ENCODE peak calls at places on chromosome 7, in four cellular contexts. One of them, this sample, is unnamed.

GRCh38 chr7:85528581-85528980 is 341.7 kb upstream of the SEMA3D start:
- DNase-seq in lower lobe of right lung: no peak
- DNase-seq in activated T-helper 9 cell treated with anti-CD3 and anti-CD28 coated beads, Interleukin-2, amount 50 U/mL, for 16 hours: no peak
- DNase-seq in stimulated activated CD4-positive, alpha-beta T cell treated with anti-CD3 and anti-CD28 coated beads, Interleukin-2, amount 100 ng/mL, for 48 hours: no peak
- DNase-seq in this sample: no peak

GRCh38 chr7:34312624-34313023 is 345.4 kb upstream of the NPSR1 start:
- DNase-seq in stimulated activated CD4-positive, alpha-beta T cell treated with anti-CD3 and anti-CD28 coated beads, Interleukin-2, amount 100 ng/mL, for 48 hours: no peak
- DNase-seq in activated T-helper 9 cell treated with anti-CD3 and anti-CD28 coated beads, Interleukin-2, amount 50 U/mL, for 16 hours: no peak
- DNase-seq in lower lobe of right lung: no peak
- DNase-seq in this sample: no peak

GRCh38 chr7:134016223-134016941 is 110.8 kb upstream of the LRGUK start:
- DNase-seq in activated T-helper 9 cell treated with anti-CD3 and anti-CD28 coated beads, Interleukin-2, amount 50 U/mL, for 16 hours: no peak
- DNase-seq in stimulated activated CD4-positive, alpha-beta T cell treated with anti-CD3 and anti-CD28 coated beads, Interleukin-2, amount 100 ng/mL, for 48 hours: peak; percentile 3
- DNase-seq in lower lobe of right lung: no peak
- DNase-seq in this sample: no peak

GRCh38 chr7:139855498-139856270 is 26.6 kb downstream of the TBXAS1 start:
- DNase-seq in activated T-helper 9 cell treated with anti-CD3 and anti-CD28 coated beads, Interleukin-2, amount 50 U/mL, for 16 hours: no peak
- DNase-seq in stimulated activated CD4-positive, alpha-beta T cell treated with anti-CD3 and anti-CD28 coated beads, Interleukin-2, amount 100 ng/mL, for 48 hours: no peak
- DNase-seq in lower lobe of right lung: peak; percentile 47
- DNase-seq in this sample: no peak

GRCh38 chr7:158017226-158018060 is 570.2 kb downstream of the PTPRN2 start:
- DNase-seq in stimulated activated CD4-positive, alpha-beta T cell treated with anti-CD3 and anti-CD28 coated beads, Interleukin-2, amount 100 ng/mL, for 48 hours: no peak
- DNase-seq in activated T-helper 9 cell treated with anti-CD3 and anti-CD28 coated beads, Interleukin-2, amount 50 U/mL, for 16 hours: no peak
- DNase-seq in lower lobe of right lung: no peak
- DNase-seq in this sample: no peak

GRCh38 chr7:32088336-32088975 is 18.2 kb upstream of the PDE1C start:
- DNase-seq in lower lobe of right lung: no peak
- DNase-seq in activated T-helper 9 cell treated with anti-CD3 and anti-CD28 coated beads, Interleukin-2, amount 50 U/mL, for 16 hours: no peak
- DNase-seq in stimulated activated CD4-positive, alpha-beta T cell treated with anti-CD3 and anti-CD28 coated beads, Interleukin-2, amount 100 ng/mL, for 48 hours: no peak
- DNase-seq in this sample: no peak

GRCh38 chr7:24756545-24756988 is 697 bp downstream of the GSDME start:
- DNase-seq in lower lobe of right lung: no peak
- DNase-seq in stimulated activated CD4-positive, alpha-beta T cell treated with anti-CD3 and anti-CD28 coated beads, Interleukin-2, amount 100 ng/mL, for 48 hours: no peak
- DNase-seq in activated T-helper 9 cell treated with anti-CD3 and anti-CD28 coated beads, Interleukin-2, amount 50 U/mL, for 16 hours: no peak
- DNase-seq in this sample: no peak

GRCh38 chr7:157488326-157488725 is 151.5 kb downstream of the DNAJB6 start:
- DNase-seq in stimulated activated CD4-positive, alpha-beta T cell treated with anti-CD3 and anti-CD28 coated beads, Interleukin-2, amount 100 ng/mL, for 48 hours: no peak
- DNase-seq in lower lobe of right lung: no peak
- DNase-seq in activated T-helper 9 cell treated with anti-CD3 and anti-CD28 coated beads, Interleukin-2, amount 50 U/mL, for 16 hours: no peak
- DNase-seq in this sample: no peak

GRCh38 chr7:29955799-29956476 is 33.7 kb downstream of the SCRN1 start:
- DNase-seq in activated T-helper 9 cell treated with anti-CD3 and anti-CD28 coated beads, Interleukin-2, amount 50 U/mL, for 16 hours: no peak
- DNase-seq in stimulated activated CD4-positive, alpha-beta T cell treated with anti-CD3 and anti-CD28 coated beads, Interleukin-2, amount 100 ng/mL, for 48 hours: no peak
- DNase-seq in lower lobe of right lung: peak; percentile 57
- DNase-seq in this sample: no peak

GRCh38 chr7:121428857-121429489 is 32.9 kb upstream of the FAM3C start:
- DNase-seq in activated T-helper 9 cell treated with anti-CD3 and anti-CD28 coated beads, Interleukin-2, amount 50 U/mL, for 16 hours: no peak
- DNase-seq in stimulated activated CD4-positive, alpha-beta T cell treated with anti-CD3 and anti-CD28 coated beads, Interleukin-2, amount 100 ng/mL, for 48 hours: no peak
- DNase-seq in lower lobe of right lung: no peak
- DNase-seq in this sample: no peak

GRCh38 chr7:35714862-35715261 is 19.9 kb upstream of the HERPUD2 start:
- DNase-seq in activated T-helper 9 cell treated with anti-CD3 and anti-CD28 coated beads, Interleukin-2, amount 50 U/mL, for 16 hours: no peak
- DNase-seq in stimulated activated CD4-positive, alpha-beta T cell treated with anti-CD3 and anti-CD28 coated beads, Interleukin-2, amount 100 ng/mL, for 48 hours: no peak
- DNase-seq in lower lobe of right lung: no peak
- DNase-seq in this sample: no peak

GRCh38 chr7:26191233-26191973 is 9.1 kb downstream of the HNRNPA2B1 start:
- DNase-seq in stimulated activated CD4-positive, alpha-beta T cell treated with anti-CD3 and anti-CD28 coated beads, Interleukin-2, amount 100 ng/mL, for 48 hours: no peak
- DNase-seq in activated T-helper 9 cell treated with anti-CD3 and anti-CD28 coated beads, Interleukin-2, amount 50 U/mL, for 16 hours: no peak
- DNase-seq in lower lobe of right lung: no peak
- DNase-seq in this sample: no peak

GRCh38 chr7:14073988-14074387 is 84.5 kb upstream of the ETV1 start:
- DNase-seq in lower lobe of right lung: no peak
- DNase-seq in stimulated activated CD4-positive, alpha-beta T cell treated with anti-CD3 and anti-CD28 coated beads, Interleukin-2, amount 100 ng/mL, for 48 hours: no peak
- DNase-seq in activated T-helper 9 cell treated with anti-CD3 and anti-CD28 coated beads, Interleukin-2, amount 50 U/mL, for 16 hours: no peak
- DNase-seq in this sample: no peak

GRCh38 chr7:95309951-95310350 is 14.4 kb downstream of the PON1 start:
- DNase-seq in lower lobe of right lung: no peak
- DNase-seq in stimulated activated CD4-positive, alpha-beta T cell treated with anti-CD3 and anti-CD28 coated beads, Interleukin-2, amount 100 ng/mL, for 48 hours: no peak
- DNase-seq in activated T-helper 9 cell treated with anti-CD3 and anti-CD28 coated beads, Interleukin-2, amount 50 U/mL, for 16 hours: no peak
- DNase-seq in this sample: no peak